ENCODE peak calls at places on chromosomes 4 and X, in nine cellular contexts. D, I, L, H, A, B, Q, N and J are unnamed samples.

GRCh38 chr4:6472387-6473263 is at the start of gene PPP2R2C:
- DNase-seq in D (no peak), I (no peak), L (no peak), H (peak), A (no peak), B (peak), Q (no peak), N (no peak), J (no peak)

GRCh38 chrX:20063716-20064351 is 52.9 kb downstream of the MAP7D2 start:
- DNase-seq in D (no peak), I (no peak), L (peak), H (peak), A (peak), B (no peak), Q (no peak), N (no peak), J (no peak)

GRCh38 chr4:8754634-8755589 is 116.7 kb downstream of the HMX1 start:
- DNase-seq in D (no peak), I (no peak), L (no peak), H (no peak), A (no peak), B (no peak), Q (no peak), N (no peak), J (no peak)

GRCh38 chr4:155609455-155610059 is 57.1 kb upstream of the GUCY1A1 start:
- DNase-seq in D (no peak), I (no peak), L (no peak), H (no peak), A (peak), B (no peak), Q (no peak), N (no peak), J (no peak)

GRCh38 chr4:39466747-39467146 is 7.9 kb downstream of the LIAS start:
- DNase-seq in D (no peak), I (no peak), L (no peak), H (no peak), A (peak), B (peak), Q (no peak), N (no peak), J (no peak)

GRCh38 chr4:25466966-25467697 is 90.1 kb downstream of the ANAPC4 start:
- DNase-seq in D (no peak), I (peak), L (no peak), H (no peak), A (no peak), B (no peak), Q (no peak), N (no peak), J (no peak)

GRCh38 chr4:6331018-6331417 is 61.4 kb downstream of the WFS1 start:
- DNase-seq in D (no peak), I (peak), L (peak), H (peak), A (peak), B (no peak), Q (no peak), N (no peak), J (no peak)

GRCh38 chr4:83171640-83172039 is 57.1 kb upstream of the PLAC8 start:
- DNase-seq in D (no peak), I (no peak), L (no peak), H (no peak), A (no peak), B (no peak), Q (no peak), N (no peak), J (no peak)

GRCh38 chr4:141702472-141703182 is 66.2 kb downstream of the IL15 start:
- DNase-seq in D (no peak), I (peak), L (peak), H (no peak), A (peak), B (no peak), Q (no peak), N (no peak), J (no peak)

GRCh38 chr4:166421556-166422156 is 548.6 kb downstream of the TLL1 start:
- DNase-seq in D (no peak), I (peak), L (no peak), H (no peak), A (peak), B (no peak), Q (no peak), N (no peak), J (no peak)

GRCh38 chr4:57280481-57280880 is 170.3 kb upstream of the IGFBP7 start:
- DNase-seq in D (no peak), I (no peak), L (no peak), H (no peak), A (no peak), B (no peak), Q (no peak), N (no peak), J (no peak)

GRCh38 chrX:148049441-148049840 is 68.3 kb downstream of the FMR1NB start:
- DNase-seq in D (peak), I (peak), L (no peak), H (peak), A (peak), B (peak), Q (no peak), N (no peak), J (no peak)

GRCh38 chr4:86718152-86718551 is 124.0 kb downstream of the PTPN13 start:
- DNase-seq in D (no peak), I (no peak), L (no peak), H (no peak), A (no peak), B (no peak), Q (no peak), N (no peak), J (no peak)

GRCh38 chr4:18128241-18128640 is 106.7 kb upstream of the LCORL start:
- DNase-seq in D (no peak), I (no peak), L (no peak), H (no peak), A (no peak), B (no peak), Q (no peak), N (no peak), J (no peak)

GRCh38 chr4:8639777-8640720 is 47.5 kb downstream of the CPZ start:
- DNase-seq in D (no peak), I (no peak), L (no peak), H (no peak), A (no peak), B (no peak), Q (no peak), N (no peak), J (peak)

GRCh38 chr4:98566491-98567008 is 91.9 kb downstream of the TSPAN5 start:
- DNase-seq in D (no peak), I (peak), L (no peak), H (no peak), A (peak), B (no peak), Q (no peak), N (peak), J (no peak)

GRCh38 chr4:124768596-124768995 is 56.1 kb upstream of the ANKRD50 start:
- DNase-seq in D (no peak), I (no peak), L (no peak), H (no peak), A (peak), B (no peak), Q (no peak), N (no peak), J (no peak)

GRCh38 chrX:141736656-141737055 is 38.1 kb upstream of the SPANXD start:
- DNase-seq in D (no peak), I (no peak), L (no peak), H (no peak), A (no peak), B (no peak), Q (no peak), N (no peak), J (no peak)

GRCh38 chr4:17186916-17187315 is 288.5 kb upstream of the LDB2 start:
- DNase-seq in D (no peak), I (no peak), L (no peak), H (no peak), A (no peak), B (no peak), Q (no peak), N (no peak), J (no peak)

GRCh38 chr4:7964890-7965662 is 25.4 kb upstream of the AFAP1 start:
- DNase-seq in D (no peak), I (peak), L (peak), H (no peak), A (peak), B (peak), Q (no peak), N (no peak), J (peak)

GRCh38 chrX:96147645-96148044 is 537.0 kb upstream of the DIAPH2 start:
- DNase-seq in D (no peak), I (no peak), L (no peak), H (no peak), A (no peak), B (no peak), Q (no peak), N (no peak), J (no peak)